ENCODE peak calls at places on chromosomes 2 and 18, in four cellular contexts. One of them, this sample, is unnamed.

GRCh38 chr2:28909655-28910054 is 15.2 kb downstream of the WDR43 start:
- DNase-seq in T-helper 2 cell: no peak
- DNase-seq in uterus: no peak
- DNase-seq in gastrocnemius medialis: no peak
- DNase-seq in this sample: no peak

GRCh38 chr2:168821992-168822391 is 19.6 kb downstream of the NOSTRIN start:
- DNase-seq in T-helper 2 cell: no peak
- DNase-seq in uterus: no peak
- DNase-seq in gastrocnemius medialis: no peak
- DNase-seq in this sample: no peak

GRCh38 chr2:115946341-115946740 is 1503.9 kb downstream of the DPP10 start:
- DNase-seq in T-helper 2 cell: no peak
- DNase-seq in uterus: no peak
- DNase-seq in gastrocnemius medialis: no peak
- DNase-seq in this sample: no peak

GRCh38 chr2:70685771-70686171 is 82.2 kb downstream of the ADD2 start:
- DNase-seq in T-helper 2 cell: no peak
- DNase-seq in uterus: no peak
- DNase-seq in gastrocnemius medialis: no peak
- DNase-seq in this sample: no peak

GRCh38 chr2:65261676-65262075 is 34.0 kb downstream of the ACTR2 start:
- DNase-seq in T-helper 2 cell: no peak
- DNase-seq in uterus: no peak
- DNase-seq in gastrocnemius medialis: no peak
- DNase-seq in this sample: no peak

GRCh38 chr2:4884117-4884571 is 808.0 kb upstream of the SOX11 start:
- DNase-seq in T-helper 2 cell: no peak
- DNase-seq in uterus: no peak
- DNase-seq in gastrocnemius medialis: no peak
- DNase-seq in this sample: no peak

GRCh38 chr2:211396815-211397214 is 840.4 kb downstream of the CPS1 start:
- DNase-seq in T-helper 2 cell: no peak
- DNase-seq in uterus: no peak
- DNase-seq in gastrocnemius medialis: no peak
- DNase-seq in this sample: no peak

GRCh38 chr2:233033672-233034071 is 1.2 kb downstream of the NEU2 start:
- DNase-seq in T-helper 2 cell: no peak
- DNase-seq in uterus: no peak
- DNase-seq in gastrocnemius medialis: no peak
- DNase-seq in this sample: no peak

GRCh38 chr18:57737661-57738060 is 65.5 kb downstream of the ATP8B1 start:
- DNase-seq in T-helper 2 cell: no peak
- DNase-seq in uterus: peak; percentile 87
- DNase-seq in gastrocnemius medialis: peak; percentile 61
- DNase-seq in this sample: no peak

GRCh38 chr2:51812138-51812866 is 780.4 kb upstream of the NRXN1 start:
- DNase-seq in T-helper 2 cell: no peak
- DNase-seq in uterus: no peak
- DNase-seq in gastrocnemius medialis: no peak
- DNase-seq in this sample: no peak

GRCh38 chr18:23188391-23188790 is 53.1 kb downstream of the CABLES1 start:
- DNase-seq in T-helper 2 cell: no peak
- DNase-seq in uterus: no peak
- DNase-seq in gastrocnemius medialis: no peak
- DNase-seq in this sample: no peak

GRCh38 chr2:23824777-23825212 is 102.1 kb downstream of the ATAD2B start:
- DNase-seq in T-helper 2 cell: peak; percentile 10
- DNase-seq in uterus: no peak
- DNase-seq in gastrocnemius medialis: no peak
- DNase-seq in this sample: no peak

GRCh38 chr2:46943881-46944798 is 28.5 kb upstream of the MCFD2 start:
- DNase-seq in T-helper 2 cell: peak; percentile 83
- DNase-seq in uterus: no peak
- DNase-seq in gastrocnemius medialis: no peak
- DNase-seq in this sample: peak; percentile 62